ENCODE peak calls at places on chromosomes 13 and 19, in six cellular contexts. One of them, this sample, is unnamed.

GRCh38 chr13:37348916-37349653 is 243.6 kb upstream of the CSNK1A1L start:
- DNase-seq in ascending aorta: no peak
- DNase-seq in SJSA1: peak; percentile 3
- DNase-seq in colonic mucosa: no peak
- DNase-seq in adrenal gland: no peak
- DNase-seq in endothelial cell of umbilical vein: no peak
- DNase-seq in this sample: no peak

GRCh38 chr13:38395505-38395803 is 45.8 kb downstream of the UFM1 start:
- DNase-seq in ascending aorta: no peak
- DNase-seq in SJSA1: no peak
- DNase-seq in colonic mucosa: no peak
- DNase-seq in adrenal gland: no peak
- DNase-seq in endothelial cell of umbilical vein: no peak
- DNase-seq in this sample: no peak

GRCh38 chr19:50477751-50478515 is 1.3 kb upstream of the GARIN5A start:
- DNase-seq in ascending aorta: no peak
- DNase-seq in SJSA1: no peak
- DNase-seq in colonic mucosa: no peak
- DNase-seq in adrenal gland: no peak
- DNase-seq in endothelial cell of umbilical vein: no peak
- DNase-seq in this sample: peak; percentile 33

GRCh38 chr19:29805026-29805925 is 6.5 kb upstream of the CCNE1 start:
- DNase-seq in ascending aorta: no peak
- DNase-seq in SJSA1: no peak
- DNase-seq in colonic mucosa: no peak
- DNase-seq in adrenal gland: peak; percentile 83
- DNase-seq in endothelial cell of umbilical vein: no peak
- DNase-seq in this sample: no peak

GRCh38 chr19:6891761-6892385 is 4.5 kb downstream of the ADGRE1 start:
- DNase-seq in ascending aorta: no peak
- DNase-seq in SJSA1: no peak
- DNase-seq in colonic mucosa: no peak
- DNase-seq in adrenal gland: no peak
- DNase-seq in endothelial cell of umbilical vein: no peak
- DNase-seq in this sample: no peak

GRCh38 chr13:112894423-112894672 is 74.7 kb upstream of the MCF2L start:
- DNase-seq in ascending aorta: no peak
- DNase-seq in SJSA1: no peak
- DNase-seq in colonic mucosa: no peak
- DNase-seq in adrenal gland: no peak
- DNase-seq in endothelial cell of umbilical vein: no peak
- DNase-seq in this sample: no peak

GRCh38 chr13:107025991-107026390 is 458.1 kb upstream of the ARGLU1 start:
- DNase-seq in ascending aorta: peak; percentile 78
- DNase-seq in SJSA1: no peak
- DNase-seq in colonic mucosa: no peak
- DNase-seq in adrenal gland: peak; percentile 59
- DNase-seq in endothelial cell of umbilical vein: no peak
- DNase-seq in this sample: no peak

GRCh38 chr19:41445575-41445974 is 2.6 kb downstream of the ERICH4 start:
- DNase-seq in ascending aorta: no peak
- DNase-seq in SJSA1: no peak
- DNase-seq in colonic mucosa: no peak
- DNase-seq in adrenal gland: no peak
- DNase-seq in endothelial cell of umbilical vein: no peak
- DNase-seq in this sample: no peak

GRCh38 chr19:2616741-2617392 is 85.6 kb downstream of the GNG7 start:
- DNase-seq in ascending aorta: no peak
- DNase-seq in SJSA1: no peak
- DNase-seq in colonic mucosa: no peak
- DNase-seq in adrenal gland: no peak
- DNase-seq in endothelial cell of umbilical vein: no peak
- DNase-seq in this sample: peak; percentile 73

GRCh38 chr19:28468701-28469459 is 744.1 kb downstream of the UQCRFS1 start:
- DNase-seq in ascending aorta: no peak
- DNase-seq in SJSA1: peak; percentile 50
- DNase-seq in colonic mucosa: peak; percentile 83
- DNase-seq in adrenal gland: no peak
- DNase-seq in endothelial cell of umbilical vein: no peak
- DNase-seq in this sample: peak; percentile 68

GRCh38 chr19:5828661-5829566 is 10.6 kb downstream of the FUT6 start:
- DNase-seq in ascending aorta: no peak
- DNase-seq in SJSA1: no peak
- DNase-seq in colonic mucosa: no peak
- DNase-seq in adrenal gland: no peak
- DNase-seq in endothelial cell of umbilical vein: peak; percentile 16
- DNase-seq in this sample: no peak

GRCh38 chr13:37118002-37118401 is 12.5 kb upstream of the CSNK1A1L start:
- DNase-seq in ascending aorta: no peak
- DNase-seq in SJSA1: no peak
- DNase-seq in colonic mucosa: no peak
- DNase-seq in adrenal gland: no peak
- DNase-seq in endothelial cell of umbilical vein: no peak
- DNase-seq in this sample: no peak

GRCh38 chr19:15246198-15246481 is 13.9 kb upstream of the EPHX3 start:
- DNase-seq in ascending aorta: no peak
- DNase-seq in SJSA1: no peak
- DNase-seq in colonic mucosa: no peak
- DNase-seq in adrenal gland: no peak
- DNase-seq in endothelial cell of umbilical vein: no peak
- DNase-seq in this sample: no peak

GRCh38 chr13:59303433-59303832 is 860.3 kb downstream of the DIAPH3 start:
- DNase-seq in ascending aorta: no peak
- DNase-seq in SJSA1: no peak
- DNase-seq in colonic mucosa: no peak
- DNase-seq in adrenal gland: no peak
- DNase-seq in endothelial cell of umbilical vein: no peak
- DNase-seq in this sample: no peak

GRCh38 chr13:49374585-49375290 is 69.1 kb downstream of the CAB39L start:
- DNase-seq in ascending aorta: no peak
- DNase-seq in SJSA1: no peak
- DNase-seq in colonic mucosa: no peak
- DNase-seq in adrenal gland: no peak
- DNase-seq in endothelial cell of umbilical vein: peak; percentile 5
- DNase-seq in this sample: no peak

GRCh38 chr13:45849408-45849807 is 2.1 kb downstream of the SIAH3 start:
- DNase-seq in ascending aorta: no peak
- DNase-seq in SJSA1: no peak
- DNase-seq in colonic mucosa: no peak
- DNase-seq in adrenal gland: no peak
- DNase-seq in endothelial cell of umbilical vein: no peak
- DNase-seq in this sample: no peak

GRCh38 chr13:37540228-37540627 is 58.3 kb downstream of the POSTN start:
- DNase-seq in ascending aorta: no peak
- DNase-seq in SJSA1: peak; percentile 12
- DNase-seq in colonic mucosa: no peak
- DNase-seq in adrenal gland: no peak
- DNase-seq in endothelial cell of umbilical vein: no peak
- DNase-seq in this sample: no peak

GRCh38 chr13:75353786-75354193 is 128.2 kb downstream of the TBC1D4 start:
- DNase-seq in ascending aorta: no peak
- DNase-seq in SJSA1: no peak
- DNase-seq in colonic mucosa: no peak
- DNase-seq in adrenal gland: no peak
- DNase-seq in endothelial cell of umbilical vein: no peak
- DNase-seq in this sample: no peak

GRCh38 chr19:16106121-16106520 is 5.6 kb upstream of the RAB8A start:
- DNase-seq in ascending aorta: no peak
- DNase-seq in SJSA1: peak; percentile 36
- DNase-seq in colonic mucosa: peak; percentile 38
- DNase-seq in adrenal gland: no peak
- DNase-seq in endothelial cell of umbilical vein: no peak
- DNase-seq in this sample: no peak

GRCh38 chr13:109651854-109652253 is 134.5 kb downstream of the IRS2 start:
- DNase-seq in ascending aorta: no peak
- DNase-seq in SJSA1: no peak
- DNase-seq in colonic mucosa: no peak
- DNase-seq in adrenal gland: no peak
- DNase-seq in endothelial cell of umbilical vein: no peak
- DNase-seq in this sample: no peak
- H3K27ac ChIP-seq in ascending aorta: no peak overlapping the region
- H3K27ac ChIP-seq in SJSA1: no peak overlapping the region
- H3K27ac ChIP-seq in colonic mucosa: no peak overlapping the region
- H3K27ac ChIP-seq in adrenal gland: peak overlapping the region; percentile 69
- H3K27ac ChIP-seq in endothelial cell of umbilical vein: no peak overlapping the region
- H3K27ac ChIP-seq in this sample: peak overlapping the region; percentile 7

GRCh38 chr13:43583331-43583730 is 203.4 kb downstream of the ENOX1 start:
- DNase-seq in ascending aorta: no peak
- DNase-seq in SJSA1: no peak
- DNase-seq in colonic mucosa: no peak
- DNase-seq in adrenal gland: no peak
- DNase-seq in endothelial cell of umbilical vein: no peak
- DNase-seq in this sample: no peak

GRCh38 chr13:43580280-43580679 is 206.5 kb downstream of the ENOX1 start:
- DNase-seq in ascending aorta: no peak
- DNase-seq in SJSA1: no peak
- DNase-seq in colonic mucosa: no peak
- DNase-seq in adrenal gland: no peak
- DNase-seq in endothelial cell of umbilical vein: no peak
- DNase-seq in this sample: no peak

GRCh38 chr13:43579321-43579720 is 207.5 kb downstream of the ENOX1 start:
- DNase-seq in ascending aorta: no peak
- DNase-seq in SJSA1: no peak
- DNase-seq in colonic mucosa: no peak
- DNase-seq in adrenal gland: no peak
- DNase-seq in endothelial cell of umbilical vein: no peak
- DNase-seq in this sample: no peak

GRCh38 chr13:43587376-43587775 is 199.4 kb downstream of the ENOX1 start:
- DNase-seq in ascending aorta: no peak
- DNase-seq in SJSA1: no peak
- DNase-seq in colonic mucosa: no peak
- DNase-seq in adrenal gland: no peak
- DNase-seq in endothelial cell of umbilical vein: no peak
- DNase-seq in this sample: no peak

DNA sequence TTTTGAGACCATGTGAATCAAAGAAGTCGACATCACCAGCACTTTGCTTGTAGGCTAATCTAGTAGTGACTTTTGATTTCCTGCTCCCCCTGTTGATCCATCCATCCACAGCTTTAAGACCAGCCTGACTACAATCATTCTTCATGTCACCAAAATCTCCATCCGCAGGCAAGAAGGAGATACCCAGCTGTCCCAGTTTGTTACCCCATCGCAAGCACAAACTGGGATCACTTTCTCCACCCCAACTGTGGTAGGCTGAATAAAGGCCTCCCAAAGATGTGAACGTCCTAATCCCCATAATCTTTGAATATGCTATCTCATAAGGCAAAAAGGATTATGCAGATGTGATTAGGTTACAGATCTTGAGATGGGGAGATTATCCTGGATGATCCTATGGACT is 202.1 kb downstream of the ENOX1 start:
- DNase-seq in ascending aorta: no peak
- DNase-seq in SJSA1: no peak
- DNase-seq in colonic mucosa: no peak
- DNase-seq in adrenal gland: no peak
- DNase-seq in endothelial cell of umbilical vein: no peak
- DNase-seq in this sample: no peak
- H3K27ac ChIP-seq in ascending aorta: no peak overlapping the region
- H3K27ac ChIP-seq in SJSA1: no peak overlapping the region
- H3K27ac ChIP-seq in colonic mucosa: no peak overlapping the region
- H3K27ac ChIP-seq in adrenal gland: no peak overlapping the region
- H3K27ac ChIP-seq in endothelial cell of umbilical vein: no peak overlapping the region
- H3K27ac ChIP-seq in this sample: no peak overlapping the region

GRCh38 chr19:38699647-38700349 is 44.5 kb downstream of the CAPN12 start:
- DNase-seq in ascending aorta: no peak
- DNase-seq in SJSA1: no peak
- DNase-seq in colonic mucosa: no peak
- DNase-seq in adrenal gland: no peak
- DNase-seq in endothelial cell of umbilical vein: peak; percentile 20
- DNase-seq in this sample: no peak

GRCh38 chr19:38700350-38700932 is 43.8 kb downstream of the CAPN12 start:
- DNase-seq in ascending aorta: no peak
- DNase-seq in SJSA1: no peak
- DNase-seq in colonic mucosa: no peak
- DNase-seq in adrenal gland: no peak
- DNase-seq in endothelial cell of umbilical vein: no peak
- DNase-seq in this sample: no peak

GRCh38 chr19:38698225-38699026 is 45.8 kb downstream of the CAPN12 start:
- DNase-seq in ascending aorta: no peak
- DNase-seq in SJSA1: no peak
- DNase-seq in colonic mucosa: no peak
- DNase-seq in adrenal gland: no peak
- DNase-seq in endothelial cell of umbilical vein: no peak
- DNase-seq in this sample: no peak

GRCh38 chr19:38697641-38698071 is 46.6 kb downstream of the CAPN12 start:
- DNase-seq in ascending aorta: no peak
- DNase-seq in SJSA1: no peak
- DNase-seq in colonic mucosa: no peak
- DNase-seq in adrenal gland: no peak
- DNase-seq in endothelial cell of umbilical vein: no peak
- DNase-seq in this sample: no peak

DNA sequence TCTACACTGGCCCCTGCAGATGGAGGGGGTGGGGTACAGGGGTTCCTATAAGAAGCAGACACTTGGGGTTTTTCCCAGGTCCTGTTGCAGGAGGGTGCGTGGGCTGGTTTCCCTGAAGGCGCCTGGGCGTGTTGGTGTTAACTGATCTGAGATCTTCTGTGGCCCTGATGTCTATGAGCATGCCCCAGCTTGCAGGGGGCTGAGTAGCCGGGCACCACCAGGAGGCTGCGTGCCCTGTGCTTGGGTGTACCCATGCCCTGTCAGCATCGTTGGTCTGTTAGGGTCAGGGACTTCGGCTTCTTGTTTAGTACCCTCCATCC is 45.3 kb downstream of the CAPN12 start:
- DNase-seq in ascending aorta: no peak
- DNase-seq in SJSA1: no peak
- DNase-seq in colonic mucosa: no peak
- DNase-seq in adrenal gland: no peak
- DNase-seq in endothelial cell of umbilical vein: no peak
- DNase-seq in this sample: no peak
- H3K27ac ChIP-seq in ascending aorta: peak overlapping the region; percentile 98
- H3K27ac ChIP-seq in SJSA1: no peak overlapping the region
- H3K27ac ChIP-seq in colonic mucosa: peak overlapping the region; percentile 14
- H3K27ac ChIP-seq in adrenal gland: peak overlapping the region; percentile 93
- H3K27ac ChIP-seq in endothelial cell of umbilical vein: no peak overlapping the region
- H3K27ac ChIP-seq in this sample: no peak overlapping the region

DNA sequence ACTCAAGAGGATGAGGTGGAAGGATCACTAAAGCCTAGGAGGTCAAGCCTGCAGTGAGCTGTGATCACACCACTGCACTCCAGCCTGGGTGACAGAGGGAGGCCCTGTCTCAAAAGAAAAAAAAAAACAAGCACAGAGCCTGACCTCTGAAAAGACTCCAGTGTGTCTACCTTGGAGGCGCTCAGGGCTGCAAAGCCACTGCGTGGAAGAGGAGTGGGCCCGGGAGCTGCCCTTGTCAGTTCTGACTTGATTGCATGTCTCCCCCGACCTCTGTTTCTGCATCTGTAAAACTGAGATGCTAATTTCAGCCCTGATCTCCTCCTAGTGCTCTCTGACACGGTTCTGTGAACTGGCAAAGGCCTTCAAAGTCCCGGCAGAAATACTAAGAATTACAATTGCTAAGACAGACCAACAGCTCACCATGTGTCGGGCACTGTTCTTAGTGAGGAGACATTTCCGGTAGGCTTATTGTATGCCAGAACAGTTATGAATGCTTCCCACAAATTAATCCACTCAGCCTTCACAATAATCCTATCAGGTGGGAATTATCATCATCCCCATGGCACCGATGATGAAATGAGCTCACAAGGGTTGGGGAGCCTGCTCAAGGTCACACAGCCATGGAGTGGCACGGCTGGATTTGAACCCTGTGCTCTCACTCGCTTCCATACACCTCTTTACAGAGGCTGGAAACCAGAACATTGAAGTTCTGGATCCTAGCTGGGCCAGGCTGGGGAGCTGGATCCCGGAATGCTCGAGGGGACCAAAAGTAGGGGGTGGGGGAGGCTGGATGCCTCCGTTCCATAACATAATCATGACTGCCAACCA is 3.5 kb downstream of the AKT2 start:
- DNase-seq in ascending aorta: no peak
- DNase-seq in SJSA1: no peak
- DNase-seq in colonic mucosa: no peak
- DNase-seq in adrenal gland: no peak
- DNase-seq in endothelial cell of umbilical vein: no peak
- DNase-seq in this sample: no peak
- H3K27ac ChIP-seq in ascending aorta: no peak overlapping the region
- H3K27ac ChIP-seq in SJSA1: no peak overlapping the region
- H3K27ac ChIP-seq in colonic mucosa: peak overlapping the region; percentile 75
- H3K27ac ChIP-seq in adrenal gland: peak overlapping the region; percentile 97
- H3K27ac ChIP-seq in endothelial cell of umbilical vein: no peak overlapping the region
- H3K27ac ChIP-seq in this sample: peak overlapping the region; percentile 93

This sample was measured in right lobe of liver.